ENCODE peak calls at places on chromosomes 1 and 21, in five cellular contexts. C is A549, K is right atrium auricular region, Z is H1, J is thoracic aorta. M is an unnamed sample.

GRCh38 chr1:4169991-4170390 is 269.9 kb upstream of the C1orf174 start:
- DNase-seq in C (no peak), K (no peak), Z (no peak), J (no peak), M (peak)

GRCh38 chr1:247487057-247487456 is 29.2 kb upstream of the OR2B11 start:
- DNase-seq in C (peak), K (no peak), Z (no peak), J (no peak), M (no peak)

GRCh38 chr1:205681364-205681763 is 1.1 kb upstream of the SLC45A3 start:
- DNase-seq in C (no peak), K (no peak), Z (no peak), J (no peak), M (no peak)

GRCh38 chr1:231357831-231358354 is 19.8 kb downstream of the SPRTN start:
- DNase-seq in C (peak), K (peak), Z (no peak), J (no peak), M (no peak)

GRCh38 chr1:37410815-37411214 is 63.6 kb upstream of the ZC3H12A start:
- DNase-seq in C (no peak), K (no peak), Z (no peak), J (no peak), M (no peak)

GRCh38 chr1:53572061-53572801 is 113.0 kb downstream of the DMRTB1 start:
- DNase-seq in C (peak), K (no peak), Z (no peak), J (no peak), M (no peak)

GRCh38 chr21:45888361-45889009 is 93.1 kb upstream of the COL6A1 start:
- DNase-seq in C (no peak), K (no peak), Z (no peak), J (no peak), M (no peak)

GRCh38 chr1:209652873-209653401 is 712 bp upstream of the LAMB3 start:
- DNase-seq in C (peak), K (peak), Z (no peak), J (no peak), M (no peak)

GRCh38 chr1:56575865-56576264 is 3.5 kb downstream of the PLPP3 start:
- DNase-seq in C (no peak), K (no peak), Z (no peak), J (no peak), M (no peak)

GRCh38 chr1:226708967-226709396 is 30.1 kb downstream of the ITPKB start:
- DNase-seq in C (no peak), K (no peak), Z (no peak), J (no peak), M (no peak)

GRCh38 chr1:231719485-231720183 is 93.0 kb downstream of the DISC1 start:
- DNase-seq in C (no peak), K (no peak), Z (no peak), J (no peak), M (no peak)

GRCh38 chr1:236175642-236176336 is 33.5 kb downstream of the GPR137B start:
- DNase-seq in C (peak), K (peak), Z (no peak), J (no peak), M (no peak)

GRCh38 chr1:245859510-245860114 is 647.5 kb downstream of the SMYD3 start:
- DNase-seq in C (peak), K (no peak), Z (no peak), J (no peak), M (no peak)

GRCh38 chr1:189628857-189629256 is 848.8 kb downstream of the BRINP3 start:
- DNase-seq in C (no peak), K (no peak), Z (no peak), J (no peak), M (no peak)

GRCh38 chr21:43731476-43731875 is 12.5 kb downstream of the PDXK start:
- DNase-seq in C (no peak), K (no peak), Z (no peak), J (no peak), M (no peak)

GRCh38 chr1:27372022-27372807 is 2.4 kb downstream of the FCN3 start:
- DNase-seq in C (no peak), K (no peak), Z (no peak), J (no peak), M (no peak)

GRCh38 chr1:169049258-169049936 is 57.1 kb upstream of the ATP1B1 start:
- DNase-seq in C (no peak), K (no peak), Z (no peak), J (no peak), M (no peak)

GRCh38 chr1:16236091-16236494 is 890 bp downstream of the CPLANE2 start:
- DNase-seq in C (peak), K (no peak), Z (no peak), J (no peak), M (no peak)

GRCh38 chr1:16235347-16235746 is 1.6 kb downstream of the CPLANE2 start:
- DNase-seq in C (no peak), K (no peak), Z (no peak), J (no peak), M (no peak)

GRCh38 chr1:16236495-16237342 is at the start of gene CPLANE2:
- DNase-seq in C (peak), K (peak), Z (peak), J (peak), M (peak)

GRCh38 chr1:16239972-16240491 is 3.0 kb upstream of the CPLANE2 start:
- DNase-seq in C (no peak), K (no peak), Z (no peak), J (no peak), M (no peak)

DNA sequence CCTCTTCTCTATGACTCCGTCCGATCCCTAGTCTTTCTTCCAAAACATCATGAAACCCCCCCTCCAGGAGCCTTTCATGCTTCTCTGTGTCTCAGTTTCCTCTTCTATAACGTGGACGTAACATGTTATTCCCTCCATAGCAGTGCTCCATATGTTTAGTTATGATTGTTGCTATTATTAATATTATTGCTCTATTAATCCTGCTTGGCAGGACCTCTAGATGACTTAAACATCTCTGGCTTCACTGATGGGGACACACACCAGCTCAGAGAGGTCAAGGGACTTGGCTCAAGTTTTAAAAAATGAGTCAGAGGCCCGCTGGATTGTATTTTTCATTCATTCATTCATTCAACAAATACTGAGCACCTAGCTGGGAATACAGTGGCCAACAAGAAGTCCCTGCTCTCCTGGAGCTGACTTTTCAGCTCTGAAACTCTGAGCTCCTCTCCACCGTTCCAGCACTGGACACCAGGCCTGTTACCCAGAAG is 404 bp upstream of the CPLANE2 start:
- DNase-seq in C (no peak), K (no peak), Z (no peak), J (no peak), M (no peak)
- H3K27ac ChIP-seq in C (peak), K (peak), Z (no peak), J (peak), M (peak)

GRCh38 chr1:59186656-59187055 is 110.2 kb upstream of the FGGY start:
- DNase-seq in C (no peak), K (peak), Z (no peak), J (no peak), M (no peak)
- TF ChIP-seq CTCF in C (no peak), K (no peak), Z (no peak), J (no peak), M (no peak)

DNA sequence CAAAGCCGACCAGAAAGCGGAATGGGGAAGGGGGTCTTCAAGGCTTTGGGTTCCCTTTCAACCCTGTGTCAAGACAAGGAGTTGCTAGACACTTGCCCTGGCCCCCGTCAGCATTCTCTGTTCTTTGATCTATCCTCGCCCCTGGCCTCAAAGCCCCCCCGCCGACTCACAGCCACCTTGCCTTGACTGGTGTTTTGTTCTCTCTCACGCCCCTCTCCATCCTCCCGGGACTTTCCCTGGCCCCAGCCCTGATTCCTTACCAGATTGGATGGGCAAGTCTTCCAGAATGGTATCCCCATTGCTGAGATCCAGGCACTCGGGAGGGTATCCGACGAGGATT is 610 bp downstream of the YOD1 start:
- DNase-seq in C (no peak), K (no peak), Z (no peak), J (no peak), M (no peak)
- H3K4me3 ChIP-seq in C (peak), K (peak), Z (peak), J (peak), M (peak)

DNA sequence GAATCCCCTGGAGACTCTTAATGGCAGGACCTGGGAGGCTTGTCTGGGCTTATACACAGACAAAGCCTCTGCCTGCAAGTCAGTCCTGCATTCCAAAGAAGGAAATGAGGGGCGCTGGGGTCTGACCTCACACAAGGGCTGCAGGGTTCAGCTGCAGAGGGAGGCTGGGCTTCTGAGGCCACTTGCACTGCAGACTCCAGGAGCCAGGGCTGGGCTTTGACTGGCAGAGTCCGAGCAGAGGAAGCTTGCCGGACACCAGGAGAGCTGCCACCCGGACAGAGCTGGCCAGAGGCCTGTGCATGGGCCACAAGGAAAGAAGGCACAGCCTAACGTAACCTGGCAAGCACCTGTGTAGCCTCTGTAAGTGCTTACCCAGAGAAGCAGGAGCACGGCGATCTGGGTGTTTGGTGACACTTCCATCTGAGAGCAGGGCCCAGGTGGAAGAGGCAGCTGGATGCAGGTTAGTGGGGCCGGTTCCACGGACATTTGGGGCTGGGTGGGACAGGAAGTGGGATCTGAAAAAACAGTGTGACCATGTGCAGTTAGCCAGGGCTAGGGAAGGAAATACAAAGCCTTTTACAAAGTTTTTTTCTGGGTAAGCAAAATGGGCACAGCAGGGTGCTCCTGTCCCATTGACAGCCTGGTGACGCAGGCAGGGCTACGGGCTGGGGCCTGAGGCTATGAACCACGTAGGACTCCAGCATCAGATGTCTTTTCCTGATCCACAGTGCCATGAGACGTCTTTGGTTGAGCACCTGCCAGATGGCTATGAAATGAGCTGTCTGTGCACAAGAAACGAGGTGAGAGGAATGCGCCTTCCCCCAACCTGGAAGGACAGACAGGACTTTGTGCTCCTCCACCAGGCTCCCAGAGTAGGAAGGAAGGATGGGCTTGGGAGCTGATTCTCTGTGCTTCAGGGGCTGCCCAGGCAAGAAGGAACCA is 37.3 kb upstream of the LBR start:
- DNase-seq in C (no peak), K (no peak), Z (no peak), J (no peak), M (no peak)
- H3K27ac ChIP-seq in C (peak), K (no peak), Z (peak), J (no peak), M (no peak)

GRCh38 chr1:7516341-7516740 is 254.8 kb upstream of the VAMP3 start:
- DNase-seq in C (peak), K (no peak), Z (no peak), J (no peak), M (no peak)
- TF ChIP-seq CTCF in C (no peak), K (no peak), Z (peak), J (no peak), M (no peak)

M was measured in coronary artery.